ENCODE peak calls at places on chromosomes 6 and 20, in six cellular contexts. X is uterus, Y is mammary epithelial cell, C is thoracic aorta, P is ascending aorta, N is heart left ventricle. U is an unnamed sample.

GRCh38 chr6:88860310-88860709 is 103.1 kb downstream of the RNGTT start:
- DNase-seq in C (no peak), P (no peak), N (no peak), X (no peak), Y (no peak), U (no peak)

GRCh38 chr20:32779500-32780215 is 17.5 kb downstream of the DNMT3B start:
- DNase-seq in N (no peak), X (no peak), Y (no peak), P (no peak), C (no peak), U (no peak)

GRCh38 chr6:27811383-27811782 is 100.8 kb downstream of the OR2B2 start:
- DNase-seq in P (no peak), N (no peak), X (no peak), C (no peak), Y (no peak), U (no peak)

GRCh38 chr6:163730496-163731210 is 316.1 kb downstream of the QKI start:
- DNase-seq in C (no peak), Y (no peak), N (no peak), X (no peak), P (no peak), U (no peak)

GRCh38 chr6:43246301-43247114 is 3.2 kb downstream of the TTBK1 start:
- DNase-seq in P (no peak), N (peak), Y (no peak), C (no peak), X (no peak), U (peak)

GRCh38 chr6:40695750-40696415 is 108.7 kb upstream of the LRFN2 start:
- DNase-seq in N (no peak), Y (no peak), X (no peak), C (no peak), P (no peak), U (no peak)

GRCh38 chr20:19889011-19889953 is 127.9 kb upstream of the NAA20 start:
- DNase-seq in Y (peak), P (no peak), X (peak), C (no peak), N (peak), U (no peak)

GRCh38 chr6:16553531-16553930 is 207.7 kb downstream of the ATXN1 start:
- DNase-seq in X (no peak), N (no peak), Y (no peak), P (no peak), C (no peak), U (no peak)

GRCh38 chr20:3194617-3195280 is 9.7 kb downstream of the DDRGK1 start:
- DNase-seq in C (no peak), N (no peak), Y (no peak), X (no peak), P (no peak), U (no peak)

GRCh38 chr6:99151634-99152344 is 197.7 kb downstream of the FAXC start:
- DNase-seq in P (no peak), N (no peak), Y (peak), C (no peak), X (no peak), U (peak)

GRCh38 chr20:26354521-26354920 is 657.9 kb upstream of the ZNF337 start:
- DNase-seq in C (no peak), P (no peak), Y (no peak), X (no peak), N (no peak), U (no peak)

GRCh38 chr6:142810952-142811514 is 133.9 kb downstream of the HIVEP2 start:
- DNase-seq in Y (no peak), C (no peak), N (no peak), X (no peak), P (no peak), U (no peak)

GRCh38 chr6:133466666-133467065 is 225.5 kb downstream of the EYA4 start:
- DNase-seq in P (no peak), X (no peak), Y (no peak), C (no peak), N (no peak), U (no peak)

GRCh38 chr6:10968776-10969175 is 75.3 kb downstream of the ELOVL2 start:
- DNase-seq in C (no peak), X (no peak), P (no peak), N (no peak), Y (no peak), U (no peak)

GRCh38 chr20:9172908-9173307 is 104.0 kb downstream of the PLCB4 start:
- DNase-seq in X (no peak), P (no peak), C (no peak), Y (no peak), N (no peak), U (no peak)

GRCh38 chr20:23225407-23226060 is 125.1 kb upstream of the NXT1 start:
- DNase-seq in N (peak), Y (peak), P (peak), C (peak), X (peak), U (no peak)

GRCh38 chr6:159151266-159151855 is 17.8 kb upstream of the FNDC1 start:
- DNase-seq in Y (peak), N (no peak), X (no peak), C (no peak), P (no peak), U (peak)

GRCh38 chr6:166541366-166541765 is 45.1 kb downstream of the RAMACL start:
- DNase-seq in Y (no peak), X (no peak), C (no peak), P (no peak), N (no peak), U (no peak)

GRCh38 chr20:10793741-10794140 is 119.9 kb upstream of the JAG1 start:
- DNase-seq in P (no peak), X (no peak), N (no peak), C (no peak), Y (no peak), U (no peak)

GRCh38 chr6:156662025-156662445 is 115.1 kb upstream of the ARID1B start:
- DNase-seq in C (no peak), N (no peak), Y (peak), X (no peak), P (no peak), U (peak)

GRCh38 chr6:151060096-151060741 is 179.5 kb upstream of the AKAP12 start:
- DNase-seq in X (peak), Y (peak), C (no peak), P (no peak), N (no peak), U (no peak)

GRCh38 chr6:21309791-21310190 is 283.8 kb upstream of the SOX4 start:
- DNase-seq in C (no peak), X (no peak), Y (no peak), P (no peak), N (no peak), U (no peak)

GRCh38 chr20:18650224-18650623 is 62.4 kb downstream of the DTD1 start:
- DNase-seq in C (no peak), X (no peak), N (no peak), Y (no peak), P (no peak), U (no peak)

GRCh38 chr6:12637960-12638641 is 78.5 kb upstream of the PHACTR1 start:
- DNase-seq in X (no peak), C (no peak), P (no peak), N (peak), Y (peak), U (no peak)

GRCh38 chr20:44137210-44137781 is 49.7 kb downstream of the JPH2 start:
- DNase-seq in C (no peak), P (no peak), X (peak), Y (no peak), N (peak), U (no peak)

GRCh38 chr6:99746261-99746895 is 139.7 kb downstream of the PRDM13 start:
- DNase-seq in X (peak), Y (peak), N (peak), P (no peak), C (no peak), U (peak)

GRCh38 chr6:169454204-169454871 is 200.7 kb upstream of the THBS2 start:
- DNase-seq in C (no peak), N (no peak), X (peak), Y (peak), P (no peak), U (peak)

GRCh38 chr20:4490595-4491280 is 231.0 kb upstream of the PRND start:
- DNase-seq in N (no peak), C (no peak), X (no peak), Y (peak), P (no peak), U (no peak)

GRCh38 chr20:24364464-24364863 is 105.0 kb upstream of the SYNDIG1 start:
- DNase-seq in Y (no peak), N (no peak), P (no peak), X (no peak), C (no peak), U (no peak)

GRCh38 chr20:430091-430999 is 22.2 kb downstream of the RBCK1 start:
- DNase-seq in P (no peak), X (no peak), Y (no peak), N (no peak), C (no peak), U (no peak)

GRCh38 chr20:427849-428657 is 20.0 kb downstream of the RBCK1 start:
- DNase-seq in X (no peak), N (no peak), C (no peak), P (no peak), Y (no peak), U (no peak)

GRCh38 chr20:426564-426963 is 18.5 kb downstream of the RBCK1 start:
- DNase-seq in X (no peak), N (no peak), P (no peak), C (no peak), Y (no peak), U (no peak)

GRCh38 chr20:427401-427800 is 19.3 kb downstream of the RBCK1 start:
- DNase-seq in C (no peak), X (no peak), Y (no peak), P (no peak), N (no peak), U (no peak)

GRCh38 chr20:428658-429200 is 20.6 kb downstream of the RBCK1 start:
- DNase-seq in P (no peak), N (no peak), X (no peak), Y (no peak), C (no peak), U (no peak)
- TF ChIP-seq CTCF in P (no peak), N (no peak), X (no peak), Y (no peak), C (no peak), U (no peak)

GRCh38 chr6:107750398-107750797 is 73.7 kb downstream of the SCML4 start:
- DNase-seq in P (no peak), C (no peak), Y (no peak), N (no peak), X (no peak), U (no peak)

GRCh38 chr6:107743311-107743710 is 80.8 kb downstream of the SCML4 start:
- DNase-seq in X (no peak), Y (no peak), N (no peak), C (no peak), P (no peak), U (no peak)

GRCh38 chr6:107744927-107745326 is 79.2 kb downstream of the SCML4 start:
- DNase-seq in N (no peak), C (no peak), P (no peak), X (no peak), Y (no peak), U (no peak)

GRCh38 chr6:107741191-107741680 is 82.9 kb downstream of the SCML4 start:
- DNase-seq in P (no peak), C (no peak), Y (no peak), X (no peak), N (no peak), U (no peak)

GRCh38 chr6:107746461-107747030 is 77.6 kb downstream of the SCML4 start:
- DNase-seq in N (no peak), Y (no peak), X (no peak), P (no peak), C (no peak), U (no peak)
- H3K27ac ChIP-seq in N (no peak), Y (no peak), X (no peak), P (no peak), C (no peak), U (no peak)

GRCh38 chr6:55175778-55176084 is 1.4 kb downstream of the HCRTR2 start:
- DNase-seq in P (no peak), C (no peak), X (no peak), N (no peak), Y (no peak), U (no peak)
- TF ChIP-seq CTCF in P (no peak), C (no peak), X (no peak), N (no peak), Y (no peak), U (no peak)

GRCh38 chr20:56409521-56409920 is 2.5 kb upstream of the CASS4 start:
- DNase-seq in P (no peak), C (no peak), N (no peak), X (no peak), Y (no peak), U (no peak)

GRCh38 chr20:56409946-56410345 is 2.1 kb upstream of the CASS4 start:
- DNase-seq in Y (no peak), P (no peak), N (no peak), X (no peak), C (no peak), U (no peak)

GRCh38 chr20:56412473-56412790 is 372 bp downstream of the CASS4 start:
- DNase-seq in P (no peak), Y (no peak), X (no peak), N (no peak), C (no peak), U (no peak)

GRCh38 chr20:56412949-56413348 is 889 bp downstream of the CASS4 start:
- DNase-seq in X (no peak), Y (no peak), N (no peak), P (no peak), C (no peak), U (no peak)

GRCh38 chr20:56411759-56412472 is at the start of gene CASS4:
- DNase-seq in C (no peak), P (no peak), Y (no peak), N (no peak), X (no peak), U (no peak)
- H3K27ac ChIP-seq in C (no peak), P (peak), Y (no peak), N (peak), X (no peak), U (peak)

GRCh38 chr6:150004783-150005717 is 20.3 kb downstream of the RAET1L start:
- DNase-seq in P (peak), X (peak), C (peak), N (peak), Y (peak), U (peak)
- TF ChIP-seq CTCF in P (no peak), X (no peak), C (no peak), N (no peak), Y (no peak), U (no peak)

GRCh38 chr6:160327981-160328380 is 20.2 kb upstream of the SLC22A3 start:
- DNase-seq in X (no peak), N (no peak), P (no peak), Y (peak), C (no peak), U (no peak)
- H3K27ac ChIP-seq in X (no peak), N (no peak), P (peak), Y (no peak), C (peak), U (no peak)

GRCh38 chr6:56765494-56765893 is 122.8 kb upstream of the DST start:
- DNase-seq in X (no peak), N (no peak), Y (no peak), C (no peak), P (no peak), U (no peak)

GRCh38 chr6:56766806-56767178 is 124.1 kb upstream of the DST start:
- DNase-seq in N (no peak), P (no peak), X (no peak), C (no peak), Y (peak), U (no peak)

GRCh38 chr6:56766139-56766805 is 123.6 kb upstream of the DST start:
- DNase-seq in N (no peak), X (no peak), C (no peak), Y (no peak), P (no peak), U (no peak)

GRCh38 chr6:56760842-56761241 is 118.2 kb upstream of the DST start:
- DNase-seq in C (no peak), X (no peak), N (no peak), P (no peak), Y (peak), U (no peak)

DNA sequence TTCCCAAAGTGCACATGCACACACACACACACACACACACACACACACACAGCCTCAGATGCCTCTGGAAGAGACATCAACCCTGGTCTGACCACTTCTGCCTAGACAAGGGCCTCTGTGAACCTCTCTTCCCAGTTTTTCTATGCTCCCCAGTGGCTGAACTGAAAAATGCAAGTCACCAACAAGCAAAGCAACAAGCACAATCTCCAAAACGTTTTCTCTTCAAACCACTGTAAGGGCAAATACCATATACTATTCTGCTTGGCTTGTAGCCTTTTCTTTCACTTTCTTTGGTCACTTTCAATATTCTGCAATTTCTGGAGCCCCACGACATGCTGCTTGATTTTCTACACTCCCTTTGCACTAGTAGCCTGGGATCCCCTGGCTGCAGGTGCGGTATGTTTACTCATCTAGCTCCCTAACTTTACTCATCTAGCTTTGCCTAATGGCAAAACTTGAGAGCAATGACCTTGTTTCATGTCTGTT is 121.4 kb upstream of the DST start:
- DNase-seq in X (no peak), Y (peak), C (no peak), P (no peak), N (no peak), U (no peak)
- TF ChIP-seq CTCF in X (no peak), Y (peak), C (peak), P (peak), N (no peak), U (peak)

DNA sequence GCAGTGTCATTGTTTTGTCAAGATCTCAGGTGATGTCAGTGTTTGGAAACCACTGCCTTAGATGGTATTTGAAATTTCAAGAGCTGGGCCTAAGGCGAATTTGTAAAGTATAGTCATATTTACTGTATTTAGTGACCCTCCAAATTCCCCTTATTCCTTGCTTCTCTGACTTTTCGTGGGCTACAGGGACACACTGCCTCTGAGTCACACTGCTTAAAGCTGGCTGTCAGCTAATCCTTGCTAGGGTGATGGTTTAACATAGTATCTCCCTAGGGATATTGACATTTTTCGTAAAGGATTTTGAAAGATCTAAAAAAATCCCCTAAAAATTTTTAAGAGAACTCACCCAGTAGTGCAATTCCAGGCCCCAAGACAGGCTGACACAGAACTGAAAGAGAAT is 4.1 kb downstream of the BMP6 start:
- DNase-seq in N (no peak), X (no peak), C (no peak), P (no peak), Y (no peak), U (no peak)
- H3K27ac ChIP-seq in N (no peak), X (no peak), C (no peak), P (no peak), Y (no peak), U (no peak)

GRCh38 chr6:90179190-90180169 is 117.2 kb downstream of the BACH2 start:
- DNase-seq in N (no peak), Y (no peak), P (no peak), X (no peak), C (no peak), U (no peak)
- TF ChIP-seq CTCF in N (peak), Y (peak), P (no peak), X (no peak), C (peak), U (peak)

GRCh38 chr20:51500311-51500710 is 42.2 kb downstream of the NFATC2 start:
- DNase-seq in X (no peak), C (no peak), P (no peak), N (no peak), Y (peak), U (no peak)
- H3K27ac ChIP-seq in X (no peak), C (no peak), P (no peak), N (no peak), Y (peak), U (no peak)

U was measured in Peyer's patch.